ENCODE peak calls at places on chromosomes 12 and 14, in ten cellular contexts. X, D, G, A, K, N, S, Y, H and J are unnamed samples.

GRCh38 chr12:99092100-99092851 is 447.2 kb downstream of the APAF1 start:
- DNase-seq in X (no peak), D (no peak), G (no peak), A (no peak), K (no peak), N (no peak), S (no peak), Y (no peak), H (no peak), J (no peak)

GRCh38 chr12:107243316-107243715 is 150.0 kb upstream of the CRY1 start:
- DNase-seq in X (no peak), D (no peak), G (no peak), A (no peak), K (no peak), N (no peak), S (no peak), Y (no peak), H (no peak), J (no peak)

GRCh38 chr12:10661338-10661737 is 12.5 kb downstream of the STYK1 start:
- DNase-seq in X (no peak), D (peak; percentile 26), G (peak; percentile 50), A (no peak), K (peak; percentile 56), N (no peak), S (peak; percentile 70), Y (no peak), H (peak; percentile 45), J (peak; percentile 46)

GRCh38 chr12:70154960-70155589 is 88.2 kb upstream of the CNOT2 start:
- DNase-seq in X (no peak), D (no peak), G (peak; percentile 14), A (peak; percentile 27), K (no peak), N (peak; percentile 69), S (no peak), Y (no peak), H (no peak), J (no peak)

GRCh38 chr12:84874125-84874824 is 38.3 kb downstream of the SLC6A15 start:
- DNase-seq in X (peak; percentile 14), D (peak; percentile 82), G (peak; percentile 62), A (peak; percentile 57), K (peak; percentile 38), N (peak; percentile 82), S (no peak), Y (no peak), H (no peak), J (peak; percentile 57)

GRCh38 chr12:77609016-77609415 is 221.7 kb upstream of the NAV3 start:
- DNase-seq in X (no peak), D (no peak), G (no peak), A (no peak), K (no peak), N (no peak), S (no peak), Y (no peak), H (no peak), J (no peak)

GRCh38 chr14:92627707-92628215 is 114.2 kb downstream of the RIN3 start:
- DNase-seq in X (no peak), D (no peak), G (no peak), A (no peak), K (no peak), N (no peak), S (no peak), Y (no peak), H (no peak), J (no peak)

GRCh38 chr12:28424965-28425364 is 234.7 kb downstream of the CCDC91 start:
- DNase-seq in X (no peak), D (peak; percentile 92), G (no peak), A (peak; percentile 89), K (no peak), N (no peak), S (no peak), Y (no peak), H (no peak), J (no peak)

GRCh38 chr12:20472089-20472488 is 103.8 kb downstream of the PDE3A start:
- DNase-seq in X (no peak), D (peak; percentile 48), G (no peak), A (no peak), K (no peak), N (no peak), S (no peak), Y (no peak), H (no peak), J (no peak)

GRCh38 chr14:61196034-61196433 is 85.1 kb downstream of the TMEM30B start:
- DNase-seq in X (no peak), D (no peak), G (no peak), A (no peak), K (no peak), N (no peak), S (no peak), Y (no peak), H (no peak), J (no peak)

GRCh38 chr14:89402363-89402762 is 14.7 kb downstream of the FOXN3 start:
- DNase-seq in X (no peak), D (no peak), G (no peak), A (no peak), K (no peak), N (no peak), S (no peak), Y (no peak), H (no peak), J (no peak)

GRCh38 chr12:128091931-128092330 is 175.0 kb upstream of the TMEM132C start:
- DNase-seq in X (no peak), D (no peak), G (no peak), A (no peak), K (no peak), N (no peak), S (no peak), Y (no peak), H (no peak), J (no peak)

GRCh38 chr14:95290769-95291440 is 28.8 kb downstream of the CLMN start:
- DNase-seq in X (no peak), D (no peak), G (no peak), A (no peak), K (no peak), N (peak; percentile 54), S (no peak), Y (no peak), H (peak; percentile 80), J (no peak)

GRCh38 chr14:53409974-53410373 is 256.9 kb upstream of the DDHD1 start:
- DNase-seq in X (no peak), D (no peak), G (no peak), A (peak; percentile 43), K (no peak), N (no peak), S (no peak), Y (no peak), H (no peak), J (peak; percentile 70)

GRCh38 chr14:75905505-75905904 is 76.3 kb downstream of the TGFB3 start:
- DNase-seq in X (no peak), D (peak; percentile 62), G (no peak), A (peak; percentile 69), K (no peak), N (no peak), S (no peak), Y (peak; percentile 38), H (peak; percentile 42), J (no peak)

GRCh38 chr12:104456950-104457745 is 400 bp downstream of the CHST11 start:
- DNase-seq in X (peak; percentile 78), D (peak; percentile 81), G (peak; percentile 88), A (peak; percentile 86), K (peak; percentile 42), N (peak; percentile 66), S (no peak), Y (peak; percentile 69), H (peak; percentile 66), J (peak; percentile 36)
- TF ChIP-seq CTCF in X (peak; percentile 49), D (peak; percentile 56), G (peak; percentile 72), A (peak; percentile 57), K (no peak), N (peak; percentile 51), S (peak; percentile 49), Y (no peak), H (peak; percentile 18), J (peak; percentile 62)

GRCh38 chr14:78697341-78697740 is 527.2 kb downstream of the NRXN3 start:
- DNase-seq in X (no peak), D (peak; percentile 69), G (peak; percentile 36), A (peak; percentile 42), K (no peak), N (peak; percentile 37), S (no peak), Y (no peak), H (no peak), J (peak; percentile 57)
- TF ChIP-seq CTCF in X (no peak), D (peak; percentile 75), G (peak; percentile 47), A (peak; percentile 65), K (peak; percentile 65), N (peak; percentile 58), S (peak; percentile 69), Y (no peak), H (peak; percentile 53), J (peak; percentile 83)

GRCh38 chr14:20820063-20820904 is 17.6 kb upstream of the RNASE1 start:
- DNase-seq in X (no peak), D (no peak), G (no peak), A (no peak), K (no peak), N (peak; percentile 91), S (no peak), Y (no peak), H (peak; percentile 18), J (no peak)

GRCh38 chr14:20823859-20824258 is 21.2 kb upstream of the RNASE1 start:
- DNase-seq in X (no peak), D (no peak), G (no peak), A (no peak), K (no peak), N (no peak), S (no peak), Y (no peak), H (no peak), J (no peak)

DNA sequence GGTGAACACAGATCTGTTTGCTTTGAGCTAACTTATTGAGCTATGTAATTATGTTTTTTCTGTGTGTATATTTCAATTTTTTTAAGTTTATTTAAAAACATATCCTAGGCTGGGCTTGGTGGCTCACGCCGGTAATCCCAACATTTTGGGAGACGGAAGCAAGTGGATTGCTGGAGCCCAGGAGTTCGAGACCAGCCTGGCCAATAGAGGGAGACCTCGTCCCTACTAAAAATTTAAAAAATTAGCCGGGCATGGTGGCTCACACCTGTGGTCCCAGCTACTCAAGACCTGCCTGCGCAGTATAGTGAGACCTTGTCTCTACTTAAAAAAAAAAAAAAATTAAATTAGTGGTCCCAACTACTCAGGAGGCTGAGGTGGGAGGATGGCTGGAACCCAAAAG is 16.2 kb upstream of the RNASE1 start:
- DNase-seq in X (no peak), D (no peak), G (no peak), A (no peak), K (no peak), N (peak; percentile 56), S (no peak), Y (no peak), H (no peak), J (no peak)
- TF ChIP-seq CTCF in X (no peak), D (no peak), G (peak; percentile 34), A (no peak), K (no peak), N (peak; percentile 52), S (peak; percentile 41), Y (no peak), H (no peak), J (peak; percentile 23)

DNA sequence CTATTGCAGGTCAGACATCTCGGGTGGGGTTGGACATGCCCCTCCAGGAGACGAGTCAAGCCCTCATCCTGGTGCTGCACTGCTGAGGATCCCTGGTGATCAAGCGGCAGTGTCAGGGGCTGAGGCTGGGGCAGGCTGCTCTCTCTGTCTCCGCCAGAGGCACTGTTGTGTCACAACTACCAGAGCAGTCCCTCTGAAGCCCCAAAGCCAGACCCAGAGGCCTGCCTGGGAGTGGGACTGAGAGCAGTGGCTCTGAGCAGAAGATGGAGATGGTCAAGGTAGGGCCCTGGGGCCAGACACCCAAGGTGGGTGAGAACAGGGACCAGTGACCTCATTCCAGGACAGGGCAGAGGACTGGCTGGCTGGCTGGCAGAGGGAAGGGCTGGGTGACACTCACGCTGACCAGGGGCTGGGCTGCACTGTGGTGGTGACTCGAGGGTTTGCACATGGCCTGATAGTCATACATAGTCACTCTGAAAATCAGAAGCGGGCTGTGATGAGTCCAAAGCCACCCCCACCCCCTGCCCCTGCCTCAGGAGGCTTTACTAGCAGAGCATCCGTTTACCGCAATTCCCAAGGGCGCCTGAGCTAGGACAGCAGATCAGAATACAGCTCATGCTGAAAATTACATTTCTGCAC is 19.6 kb upstream of the LRTM2 start:
- DNase-seq in X (peak; percentile 37), D (no peak), G (peak; percentile 37), A (no peak), K (no peak), N (peak; percentile 84), S (no peak), Y (peak; percentile 22), H (peak; percentile 47), J (peak; percentile 21)
- TF ChIP-seq CTCF in X (peak; percentile 74), D (peak; percentile 13), G (no peak), A (peak; percentile 26), K (no peak), N (peak; percentile 80), S (peak; percentile 33), Y (no peak), H (no peak), J (peak; percentile 60)